ENCODE peak calls at places on chromosome 2, in ten cellular contexts. T, I, G, X, Z, K, F, B, A and O are unnamed samples.

GRCh38 chr2:7031424-7032245 is 114.4 kb downstream of the RNF144A start:
- DNase-seq in T (peak; percentile 68), I (peak; percentile 86), G (no peak), X (peak; percentile 100), Z (peak; percentile 28), K (peak; percentile 52), F (no peak), B (peak; percentile 93), A (no peak), O (peak; percentile 96)

GRCh38 chr2:60880633-60880987 is 764 bp upstream of the REL start:
- DNase-seq in T (no peak), I (no peak), G (no peak), X (no peak), Z (no peak), K (no peak), F (no peak), B (no peak), A (no peak), O (no peak)

GRCh38 chr2:8501061-8501460 is 180.8 kb upstream of the ID2 start:
- DNase-seq in T (peak; percentile 18), I (peak; percentile 64), G (no peak), X (no peak), Z (no peak), K (no peak), F (no peak), B (no peak), A (no peak), O (peak; percentile 43)

GRCh38 chr2:168231609-168232241 is 15.7 kb downstream of the STK39 start:
- DNase-seq in T (peak; percentile 78), I (no peak), G (no peak), X (no peak), Z (no peak), K (no peak), F (no peak), B (no peak), A (no peak), O (no peak)

GRCh38 chr2:133486706-133487305 is 81.5 kb downstream of the NCKAP5 start:
- DNase-seq in T (no peak), I (no peak), G (no peak), X (no peak), Z (no peak), K (no peak), F (peak; percentile 13), B (no peak), A (peak; percentile 25), O (no peak)

GRCh38 chr2:82825410-82826090 is 1633.5 kb downstream of the SUCLG1 start:
- DNase-seq in T (no peak), I (no peak), G (no peak), X (no peak), Z (no peak), K (no peak), F (no peak), B (no peak), A (no peak), O (no peak)

GRCh38 chr2:72889991-72890390 is 2.8 kb downstream of the SPR start:
- DNase-seq in T (no peak), I (no peak), G (no peak), X (no peak), Z (no peak), K (no peak), F (no peak), B (peak; percentile 74), A (no peak), O (no peak)

GRCh38 chr2:27202829-27203228 is 9.0 kb upstream of the ATRAID start:
- DNase-seq in T (no peak), I (no peak), G (no peak), X (no peak), Z (no peak), K (no peak), F (peak; percentile 22), B (no peak), A (no peak), O (no peak)

GRCh38 chr2:16141641-16141921 is 201.2 kb downstream of the MYCN start:
- DNase-seq in T (no peak), I (no peak), G (no peak), X (no peak), Z (no peak), K (no peak), F (no peak), B (no peak), A (no peak), O (no peak)

GRCh38 chr2:153532160-153532559 is 53.6 kb upstream of the RPRM start:
- DNase-seq in T (no peak), I (no peak), G (no peak), X (no peak), Z (no peak), K (no peak), F (no peak), B (no peak), A (no peak), O (no peak)

GRCh38 chr2:72011791-72012190 is 135.9 kb downstream of the CYP26B1 start:
- DNase-seq in T (no peak), I (no peak), G (no peak), X (no peak), Z (no peak), K (no peak), F (no peak), B (no peak), A (no peak), O (no peak)

GRCh38 chr2:144708641-144709040 is 188.7 kb upstream of the ZEB2 start:
- DNase-seq in T (no peak), I (no peak), G (no peak), X (no peak), Z (no peak), K (no peak), F (no peak), B (no peak), A (no peak), O (no peak)

GRCh38 chr2:70442301-70443077 is 111.1 kb downstream of the TGFA start:
- DNase-seq in T (no peak), I (no peak), G (no peak), X (no peak), Z (no peak), K (no peak), F (no peak), B (no peak), A (no peak), O (no peak)

GRCh38 chr2:9235388-9236344 is 29.1 kb downstream of the ASAP2 start:
- DNase-seq in T (no peak), I (no peak), G (no peak), X (no peak), Z (no peak), K (no peak), F (peak; percentile 74), B (no peak), A (peak; percentile 82), O (no peak)

GRCh38 chr2:68831688-68832087 is 39.5 kb downstream of the BMP10 start:
- DNase-seq in T (no peak), I (no peak), G (no peak), X (no peak), Z (no peak), K (no peak), F (peak; percentile 83), B (no peak), A (peak; percentile 88), O (no peak)
- H3K4me1 ChIP-seq in T (peaks cover 37% of the 10 kb centered on the region), I (peaks cover 99% of the 10 kb centered on the region), G (peaks cover 39% of the 10 kb centered on the region), X (peaks cover 36% of the 10 kb centered on the region), Z (peaks cover 21% of the 10 kb centered on the region), K (peaks cover 6% of the 10 kb centered on the region), F (peaks cover 34% of the 10 kb centered on the region), B (peaks cover 24% of the 10 kb centered on the region), A (peaks cover 41% of the 10 kb centered on the region), O (peaks cover 58% of the 10 kb centered on the region)

DNA sequence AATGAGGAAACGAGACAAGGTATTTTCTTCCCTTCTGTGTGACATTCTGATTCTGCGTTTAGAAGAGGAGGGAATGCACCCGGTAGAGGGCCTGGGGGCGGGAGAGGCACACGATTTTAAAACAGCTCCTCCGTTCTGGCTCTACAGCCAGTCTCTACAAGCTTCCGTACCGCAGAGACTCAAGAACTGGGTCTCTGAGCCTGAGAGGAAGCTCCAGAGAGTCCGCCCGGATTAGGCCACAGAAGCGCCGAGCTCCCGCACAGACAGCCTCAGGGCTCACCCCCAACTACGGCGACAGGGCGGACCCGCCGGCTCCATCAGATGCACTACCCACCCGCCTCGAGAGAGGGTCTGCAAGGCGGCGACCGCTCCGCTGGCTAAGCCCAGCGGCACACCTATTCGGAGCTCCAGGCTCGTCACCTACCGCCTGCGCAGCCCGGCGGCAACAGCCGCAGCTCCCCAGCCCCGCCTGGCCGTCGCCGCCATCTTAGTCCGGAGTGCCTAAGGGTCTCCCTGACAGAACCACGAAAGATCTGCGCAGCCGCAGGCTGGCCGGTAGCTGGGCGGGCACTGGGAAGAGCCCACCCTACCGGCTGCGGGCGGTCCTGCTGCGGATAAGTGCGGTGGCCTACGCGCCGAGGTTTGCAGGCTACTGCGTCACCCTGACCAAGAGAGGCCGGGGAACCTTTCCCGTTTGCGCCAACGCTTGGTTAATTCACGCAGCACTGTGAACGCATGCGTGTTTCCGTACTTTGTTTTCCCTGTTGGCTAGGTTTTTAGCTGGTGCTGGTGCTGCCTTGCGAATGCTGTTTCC is at the start of gene NFU1:
- DNase-seq in T (peak; percentile 98), I (peak; percentile 98), G (peak; percentile 47), X (peak; percentile 93), Z (peak; percentile 91), K (peak; percentile 84), F (peak; percentile 97), B (peak; percentile 91), A (peak; percentile 98), O (peak; percentile 96)
- TF ChIP-seq POLR2A in T (peak; percentile 54), I (peak; percentile 15), G (peak; percentile 25), X (peak; percentile 73), Z (peak; percentile 63), K (peak; percentile 93), F (peak; percentile 88), B (peak; percentile 83), A (peak; percentile 98), O (no peak)

DNA sequence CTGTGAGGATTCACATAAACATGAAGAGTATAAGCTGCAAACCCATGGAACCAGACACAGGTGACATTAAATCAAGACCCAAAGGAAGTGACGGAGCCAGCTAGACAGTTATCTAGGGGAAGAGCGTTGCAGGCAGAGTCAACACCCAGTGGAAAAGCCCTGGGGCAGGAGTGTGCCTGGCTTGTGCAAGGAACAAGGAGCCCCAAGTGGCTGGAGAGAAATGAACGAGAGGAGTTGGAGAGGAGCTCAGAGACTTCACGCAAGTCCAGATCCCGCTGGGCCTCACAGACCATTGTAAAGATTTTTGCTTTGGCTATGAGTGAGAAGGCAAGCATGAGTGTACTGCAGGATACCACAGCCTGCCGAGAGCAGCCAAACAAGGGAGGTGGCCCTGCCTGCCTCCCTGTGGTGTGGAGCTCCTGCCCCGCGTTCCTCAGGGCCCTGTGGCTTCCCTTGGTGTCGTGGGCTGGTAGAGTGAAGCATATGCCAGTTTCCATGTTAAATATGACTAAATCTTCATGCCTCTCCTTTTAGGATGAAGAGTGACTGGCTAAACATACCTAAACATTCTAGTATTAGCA is 88.2 kb downstream of the SP3 start:
- DNase-seq in T (no peak), I (no peak), G (no peak), X (no peak), Z (no peak), K (no peak), F (no peak), B (no peak), A (no peak), O (no peak)
- H3K4me1 ChIP-seq in T (no peaks in the 10 kb centered on the region), I (peaks cover 14% of the 10 kb centered on the region), G (peaks cover 10% of the 10 kb centered on the region), X (no peaks in the 10 kb centered on the region), Z (peaks cover 3% of the 10 kb centered on the region), K (peaks cover 6% of the 10 kb centered on the region), F (no peaks in the 10 kb centered on the region), B (no peaks in the 10 kb centered on the region), A (no peaks in the 10 kb centered on the region), O (no peaks in the 10 kb centered on the region)

DNA sequence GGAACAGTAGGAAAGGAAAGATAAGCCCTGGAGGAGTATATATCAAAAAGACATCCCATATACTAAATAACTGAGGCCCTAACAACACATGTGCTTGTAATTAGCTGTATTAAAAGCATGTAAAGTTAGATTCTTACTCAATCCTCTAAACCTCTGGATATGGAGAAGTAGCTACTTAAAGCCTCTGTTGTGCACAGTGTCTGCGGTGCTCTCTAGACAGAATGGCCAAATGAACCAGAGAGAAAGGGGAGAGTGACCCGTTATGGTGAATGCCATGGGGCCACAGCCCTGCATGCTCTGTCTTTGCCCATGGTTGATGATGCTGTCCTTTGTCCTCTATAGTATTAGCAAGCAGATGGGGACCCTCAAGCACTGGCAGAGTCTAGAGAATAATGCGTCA is 104.4 kb upstream of the SLC8A1 start:
- DNase-seq in T (no peak), I (no peak), G (no peak), X (no peak), Z (no peak), K (no peak), F (peak; percentile 5), B (no peak), A (no peak), O (no peak)
- TF ChIP-seq POLR2A in T (no peak), I (no peak), G (no peak), X (no peak), Z (no peak), K (no peak), F (no peak), B (no peak), A (no peak), O (no peak)